ENCODE peak calls at places on chromosome 12, in nine cellular contexts. L is BE2C; D is IMR-90; A is heart right ventricle; X is tibial artery; R is MM.1S; E is CD4-positive, CD25-positive, alpha-beta regulatory T cell; J is CD8-positive, alpha-beta memory T cell; V is thoracic aorta. W is an unnamed sample.
A peak's percentile ranks its signal among the peaks of the same experiment; 100 is the strongest.

GRCh38 chr12:94286580-94287244 is 138.3 kb downstream of the PLXNC1 start:
- DNase-seq in L (peak; percentile 56), D (no peak), A (no peak), X (no peak), R (no peak), E (no peak), J (no peak), V (no peak), W (no peak)

GRCh38 chr12:52566847-52567291 is 6.8 kb downstream of the KRT74 start:
- DNase-seq in L (peak; percentile 28), D (no peak), A (peak; percentile 41), X (no peak), R (no peak), E (no peak), J (peak; percentile 23), V (no peak), W (no peak)

GRCh38 chr12:127304751-127305725 is 961.9 kb upstream of the TMEM132C start:
- DNase-seq in L (no peak), D (no peak), A (no peak), X (no peak), R (no peak), E (no peak), J (no peak), V (no peak), W (no peak)

GRCh38 chr12:93847517-93848452 is 170.6 kb downstream of the CRADD start:
- DNase-seq in L (no peak), D (no peak), A (no peak), X (no peak), R (peak; percentile 16), E (no peak), J (no peak), V (no peak), W (no peak)

GRCh38 chr12:116277393-116278258 is at the start of gene MED13L:
- DNase-seq in L (peak; percentile 90), D (peak; percentile 78), A (peak; percentile 87), X (peak; percentile 95), R (peak; percentile 72), E (peak; percentile 83), J (peak; percentile 90), V (peak; percentile 49), W (peak; percentile 89)

GRCh38 chr12:52338241-52338960 is 17.2 kb upstream of the KRT83 start:
- DNase-seq in L (no peak), D (no peak), A (no peak), X (peak; percentile 43), R (no peak), E (no peak), J (no peak), V (no peak), W (no peak)

GRCh38 chr12:90099288-90099687 is 390.6 kb upstream of the ATP2B1 start:
- DNase-seq in L (no peak), D (peak; percentile 59), A (no peak), X (no peak), R (no peak), E (no peak), J (no peak), V (no peak), W (no peak)

GRCh38 chr12:116478243-116478773 is 80.9 kb upstream of the MAP1LC3B2 start:
- DNase-seq in L (no peak), D (no peak), A (no peak), X (no peak), R (no peak), E (no peak), J (no peak), V (no peak), W (no peak)

GRCh38 chr12:95169368-95169767 is 47.9 kb downstream of the FGD6 start:
- DNase-seq in L (no peak), D (peak; percentile 92), A (no peak), X (no peak), R (no peak), E (no peak), J (no peak), V (no peak), W (no peak)

GRCh38 chr12:57553343-57554202 is 3.7 kb downstream of the KIF5A start:
- DNase-seq in L (peak; percentile 32), D (no peak), A (no peak), X (no peak), R (no peak), E (no peak), J (no peak), V (no peak), W (no peak)

GRCh38 chr12:28191690-28192089 is 1.4 kb downstream of the CCDC91 start:
- DNase-seq in L (no peak), D (peak; percentile 2), A (no peak), X (no peak), R (no peak), E (peak; percentile 50), J (peak; percentile 52), V (no peak), W (no peak)
- H3K4me3 ChIP-seq in L (peak overlapping the region; percentile 77), D (no peak overlapping the region), A (peak overlapping the region; percentile 74), X (peak overlapping the region; percentile 80), R (peak overlapping the region; percentile 84), E (peak overlapping the region; percentile 97), J (peak overlapping the region; percentile 98), V (peak overlapping the region; percentile 93), W (peak overlapping the region; percentile 77)

DNA sequence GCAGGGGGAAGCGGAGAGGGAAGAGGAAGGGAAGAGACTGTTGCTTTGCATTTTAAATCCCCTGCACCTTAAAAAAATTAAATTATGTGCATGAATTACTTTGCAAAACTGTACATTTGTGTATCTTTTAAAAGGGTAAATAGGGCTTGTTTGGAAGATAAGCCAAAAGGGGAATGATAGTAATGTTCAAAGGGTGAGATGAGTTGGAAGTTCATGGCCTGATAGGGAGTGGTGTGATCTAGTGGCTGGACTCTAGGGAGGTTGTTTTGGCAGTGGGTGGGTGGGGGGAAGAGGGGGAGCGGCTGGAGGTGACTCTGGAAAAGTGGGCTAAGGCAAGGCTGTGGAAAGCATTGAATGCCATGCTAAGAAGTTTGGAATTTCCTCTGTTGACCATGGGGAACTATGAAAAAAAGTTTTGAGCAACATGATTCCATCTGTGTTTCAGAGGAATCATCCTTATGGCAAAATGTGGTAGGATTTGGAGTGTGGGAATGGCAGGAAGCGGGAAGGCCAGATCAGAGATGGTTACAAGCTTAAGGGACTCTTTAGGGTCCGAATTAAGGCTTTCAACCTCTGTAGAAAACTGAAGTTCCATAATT is 25.5 kb upstream of the EMP1 start:
- DNase-seq in L (no peak), D (peak; percentile 36), A (no peak), X (no peak), R (no peak), E (no peak), J (no peak), V (no peak), W (no peak)
- H3K4me1 ChIP-seq in L (no peaks in the 10 kb centered on the region), D (peaks cover 23% of the 10 kb centered on the region), A (peaks cover 8% of the 10 kb centered on the region), X (no peaks in the 10 kb centered on the region), R (peaks cover 35% of the 10 kb centered on the region), E (peaks cover 3% of the 10 kb centered on the region), J (peaks cover 8% of the 10 kb centered on the region), V (peaks cover 3% of the 10 kb centered on the region), W (no peaks in the 10 kb centered on the region)

GRCh38 chr12:64753427-64753826 is 5.8 kb downstream of the GNS start:
- DNase-seq in L (no peak), D (no peak), A (no peak), X (no peak), R (no peak), E (no peak), J (no peak), V (no peak), W (no peak)

GRCh38 chr12:64759035-64759894 is at the start of gene GNS:
- DNase-seq in L (peak; percentile 95), D (peak; percentile 89), A (peak; percentile 97), X (peak; percentile 98), R (peak; percentile 94), E (peak; percentile 93), J (peak; percentile 90), V (peak; percentile 81), W (peak; percentile 96)

GRCh38 chr12:64760808-64761573 is 1.8 kb upstream of the GNS start:
- DNase-seq in L (no peak), D (no peak), A (no peak), X (no peak), R (peak; percentile 24), E (no peak), J (peak; percentile 41), V (no peak), W (no peak)

GRCh38 chr12:64756371-64756770 is 2.8 kb downstream of the GNS start:
- DNase-seq in L (no peak), D (no peak), A (no peak), X (no peak), R (peak; percentile 55), E (no peak), J (no peak), V (no peak), W (no peak)

GRCh38 chr12:64757778-64758177 is 1.4 kb downstream of the GNS start:
- DNase-seq in L (no peak), D (no peak), A (no peak), X (no peak), R (no peak), E (no peak), J (no peak), V (no peak), W (no peak)
- H3K4me3 ChIP-seq in L (no peak overlapping the region), D (no peak overlapping the region), A (no peak overlapping the region), X (peak overlapping the region; percentile 86), R (peak overlapping the region; percentile 30), E (no peak overlapping the region), J (no peak overlapping the region), V (peak overlapping the region; percentile 93), W (peak overlapping the region; percentile 93)

GRCh38 chr12:1591543-1591942 is 2.8 kb downstream of the FBXL14 start:
- DNase-seq in L (no peak), D (peak; percentile 59), A (no peak), X (no peak), R (no peak), E (no peak), J (no peak), V (no peak), W (no peak)

GRCh38 chr12:1594045-1594294 is 411 bp downstream of the FBXL14 start:
- DNase-seq in L (peak; percentile 76), D (no peak), A (peak; percentile 71), X (no peak), R (peak; percentile 76), E (no peak), J (no peak), V (no peak), W (no peak)

GRCh38 chr12:1593232-1594044 is 943 bp downstream of the FBXL14 start:
- DNase-seq in L (peak; percentile 52), D (no peak), A (peak; percentile 23), X (peak; percentile 76), R (peak; percentile 75), E (peak; percentile 52), J (peak; percentile 74), V (no peak), W (no peak)

GRCh38 chr12:1591029-1591428 is 3.4 kb downstream of the FBXL14 start:
- DNase-seq in L (no peak), D (no peak), A (no peak), X (no peak), R (peak; percentile 63), E (peak; percentile 27), J (peak; percentile 43), V (no peak), W (no peak)

DNA sequence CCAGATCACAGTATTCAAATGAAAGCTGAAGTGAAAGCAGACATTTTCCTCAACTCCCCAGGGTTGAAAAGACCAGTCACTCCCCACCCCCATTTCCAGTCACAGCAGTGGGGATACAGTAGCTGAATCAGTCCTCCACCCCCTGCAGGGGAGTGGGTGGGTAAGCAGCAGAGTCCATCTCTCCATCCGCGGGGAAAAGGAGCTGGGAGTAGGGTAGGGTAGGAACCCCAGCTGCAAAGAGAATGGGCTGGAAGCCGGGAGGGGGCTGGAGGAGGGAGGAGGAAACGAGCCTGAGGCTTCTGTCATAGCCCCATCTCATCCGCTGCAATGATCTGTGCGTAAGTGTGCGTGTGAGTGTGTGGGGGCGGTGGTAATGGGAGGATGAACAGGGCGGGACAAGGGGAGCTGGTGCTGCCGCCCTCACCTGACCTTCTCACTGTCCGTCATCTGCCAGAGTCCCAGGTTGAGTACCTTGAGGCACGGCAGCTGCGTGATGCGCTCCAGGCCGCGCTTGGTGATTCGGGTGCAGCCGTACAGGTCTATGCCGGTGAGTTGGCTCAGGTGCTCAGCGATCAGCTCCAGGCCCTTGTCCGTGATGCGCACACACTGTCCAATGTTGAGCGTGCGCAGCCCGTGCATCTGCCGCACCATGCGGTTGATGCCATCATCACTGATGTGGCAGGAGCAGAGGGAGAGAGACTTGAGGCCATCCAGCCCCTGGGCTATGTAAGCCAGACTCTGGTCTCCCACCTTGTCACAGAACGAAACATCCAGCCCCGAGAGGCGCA is 1.7 kb downstream of the FBXL14 start:
- DNase-seq in L (peak; percentile 61), D (peak; percentile 84), A (peak; percentile 59), X (no peak), R (peak; percentile 83), E (peak; percentile 31), J (peak; percentile 68), V (no peak), W (no peak)
- H3K4me1 ChIP-seq in L (peaks cover 8% of the 10 kb centered on the region), D (peaks cover 25% of the 10 kb centered on the region), A (peaks cover 32% of the 10 kb centered on the region), X (no peaks in the 10 kb centered on the region), R (peaks cover 35% of the 10 kb centered on the region), E (peaks cover 65% of the 10 kb centered on the region), J (peaks cover 47% of the 10 kb centered on the region), V (peaks cover 29% of the 10 kb centered on the region), W (peaks cover 39% of the 10 kb centered on the region)

W was measured in breast epithelium.